ENCODE peak calls at places on chromosomes 4 and X, in eight cellular contexts. One of them, this sample, is unnamed.

GRCh38 chrX:132615396-132616131 is 126.7 kb upstream of the MBNL3 start:
- DNase-seq in T-helper 17 cell: no peak
- DNase-seq in GM20000: peak
- DNase-seq in Caco-2: peak
- DNase-seq in activated CD4-positive, alpha-beta T cell treated with anti-CD3 and anti-CD28 coated beads for 1 hour: no peak
- DNase-seq in T-helper 2 cell: peak
- DNase-seq in stimulated activated CD4-positive, alpha-beta T cell treated with anti-CD3 and anti-CD28 coated beads, Interleukin-15, amount 100 ng/mL, for 1 hour: no peak
- DNase-seq in activated CD8-positive, alpha-beta memory T cell treated with anti-CD3 and anti-CD28 coated beads for 4 hours: no peak
- DNase-seq in this sample: no peak

GRCh38 chr4:2352171-2352570 is 66.3 kb downstream of the ZFYVE28 start:
- DNase-seq in stimulated activated CD4-positive, alpha-beta T cell treated with anti-CD3 and anti-CD28 coated beads, Interleukin-15, amount 100 ng/mL, for 1 hour: no peak
- DNase-seq in T-helper 17 cell: no peak
- DNase-seq in T-helper 2 cell: no peak
- DNase-seq in activated CD4-positive, alpha-beta T cell treated with anti-CD3 and anti-CD28 coated beads for 1 hour: peak
- DNase-seq in GM20000: no peak
- DNase-seq in Caco-2: no peak
- DNase-seq in activated CD8-positive, alpha-beta memory T cell treated with anti-CD3 and anti-CD28 coated beads for 4 hours: no peak
- DNase-seq in this sample: no peak

GRCh38 chrX:115949900-115950822 is 220.4 kb upstream of the AGTR2 start:
- DNase-seq in T-helper 2 cell: no peak
- DNase-seq in Caco-2: peak
- DNase-seq in GM20000: no peak
- DNase-seq in T-helper 17 cell: no peak
- DNase-seq in activated CD8-positive, alpha-beta memory T cell treated with anti-CD3 and anti-CD28 coated beads for 4 hours: no peak
- DNase-seq in activated CD4-positive, alpha-beta T cell treated with anti-CD3 and anti-CD28 coated beads for 1 hour: no peak
- DNase-seq in stimulated activated CD4-positive, alpha-beta T cell treated with anti-CD3 and anti-CD28 coated beads, Interleukin-15, amount 100 ng/mL, for 1 hour: no peak
- DNase-seq in this sample: no peak

GRCh38 chr4:1445716-1446445 is 39.6 kb upstream of the NKX1-1 start:
- DNase-seq in activated CD4-positive, alpha-beta T cell treated with anti-CD3 and anti-CD28 coated beads for 1 hour: no peak
- DNase-seq in T-helper 2 cell: no peak
- DNase-seq in Caco-2: no peak
- DNase-seq in stimulated activated CD4-positive, alpha-beta T cell treated with anti-CD3 and anti-CD28 coated beads, Interleukin-15, amount 100 ng/mL, for 1 hour: no peak
- DNase-seq in GM20000: no peak
- DNase-seq in T-helper 17 cell: no peak
- DNase-seq in activated CD8-positive, alpha-beta memory T cell treated with anti-CD3 and anti-CD28 coated beads for 4 hours: no peak
- DNase-seq in this sample: no peak

GRCh38 chrX:49242545-49243066 is 7.3 kb downstream of the CCDC22 start:
- DNase-seq in activated CD8-positive, alpha-beta memory T cell treated with anti-CD3 and anti-CD28 coated beads for 4 hours: no peak
- DNase-seq in stimulated activated CD4-positive, alpha-beta T cell treated with anti-CD3 and anti-CD28 coated beads, Interleukin-15, amount 100 ng/mL, for 1 hour: no peak
- DNase-seq in activated CD4-positive, alpha-beta T cell treated with anti-CD3 and anti-CD28 coated beads for 1 hour: no peak
- DNase-seq in T-helper 17 cell: no peak
- DNase-seq in GM20000: no peak
- DNase-seq in T-helper 2 cell: no peak
- DNase-seq in Caco-2: no peak
- DNase-seq in this sample: no peak

GRCh38 chrX:119223784-119224183 is 12.3 kb upstream of the PGRMC1 start:
- DNase-seq in activated CD8-positive, alpha-beta memory T cell treated with anti-CD3 and anti-CD28 coated beads for 4 hours: no peak
- DNase-seq in Caco-2: no peak
- DNase-seq in T-helper 2 cell: no peak
- DNase-seq in stimulated activated CD4-positive, alpha-beta T cell treated with anti-CD3 and anti-CD28 coated beads, Interleukin-15, amount 100 ng/mL, for 1 hour: no peak
- DNase-seq in GM20000: no peak
- DNase-seq in activated CD4-positive, alpha-beta T cell treated with anti-CD3 and anti-CD28 coated beads for 1 hour: no peak
- DNase-seq in T-helper 17 cell: no peak
- DNase-seq in this sample: no peak

GRCh38 chrX:72045141-72045540 is 86.6 kb downstream of the RTL5 start:
- DNase-seq in T-helper 2 cell: no peak
- DNase-seq in activated CD4-positive, alpha-beta T cell treated with anti-CD3 and anti-CD28 coated beads for 1 hour: no peak
- DNase-seq in T-helper 17 cell: no peak
- DNase-seq in Caco-2: no peak
- DNase-seq in stimulated activated CD4-positive, alpha-beta T cell treated with anti-CD3 and anti-CD28 coated beads, Interleukin-15, amount 100 ng/mL, for 1 hour: no peak
- DNase-seq in GM20000: no peak
- DNase-seq in activated CD8-positive, alpha-beta memory T cell treated with anti-CD3 and anti-CD28 coated beads for 4 hours: no peak
- DNase-seq in this sample: no peak

GRCh38 chr4:20074450-20074849 is 177.3 kb upstream of the SLIT2 start:
- DNase-seq in activated CD4-positive, alpha-beta T cell treated with anti-CD3 and anti-CD28 coated beads for 1 hour: no peak
- DNase-seq in T-helper 17 cell: no peak
- DNase-seq in stimulated activated CD4-positive, alpha-beta T cell treated with anti-CD3 and anti-CD28 coated beads, Interleukin-15, amount 100 ng/mL, for 1 hour: no peak
- DNase-seq in GM20000: no peak
- DNase-seq in Caco-2: peak
- DNase-seq in activated CD8-positive, alpha-beta memory T cell treated with anti-CD3 and anti-CD28 coated beads for 4 hours: no peak
- DNase-seq in T-helper 2 cell: no peak
- DNase-seq in this sample: no peak

GRCh38 chr4:152853293-152853692 is 73.5 kb downstream of the ARFIP1 start:
- DNase-seq in stimulated activated CD4-positive, alpha-beta T cell treated with anti-CD3 and anti-CD28 coated beads, Interleukin-15, amount 100 ng/mL, for 1 hour: no peak
- DNase-seq in activated CD8-positive, alpha-beta memory T cell treated with anti-CD3 and anti-CD28 coated beads for 4 hours: no peak
- DNase-seq in Caco-2: no peak
- DNase-seq in T-helper 2 cell: no peak
- DNase-seq in activated CD4-positive, alpha-beta T cell treated with anti-CD3 and anti-CD28 coated beads for 1 hour: no peak
- DNase-seq in GM20000: no peak
- DNase-seq in T-helper 17 cell: no peak
- DNase-seq in this sample: no peak

GRCh38 chr4:163164591-163164990 is 2.1 kb downstream of the NAF1 start:
- DNase-seq in T-helper 2 cell: no peak
- DNase-seq in T-helper 17 cell: no peak
- DNase-seq in GM20000: no peak
- DNase-seq in Caco-2: no peak
- DNase-seq in stimulated activated CD4-positive, alpha-beta T cell treated with anti-CD3 and anti-CD28 coated beads, Interleukin-15, amount 100 ng/mL, for 1 hour: no peak
- DNase-seq in activated CD8-positive, alpha-beta memory T cell treated with anti-CD3 and anti-CD28 coated beads for 4 hours: no peak
- DNase-seq in activated CD4-positive, alpha-beta T cell treated with anti-CD3 and anti-CD28 coated beads for 1 hour: no peak
- DNase-seq in this sample: peak

GRCh38 chrX:1093112-1093511 is 119.3 kb downstream of the CRLF2 start:
- DNase-seq in stimulated activated CD4-positive, alpha-beta T cell treated with anti-CD3 and anti-CD28 coated beads, Interleukin-15, amount 100 ng/mL, for 1 hour: peak
- DNase-seq in T-helper 17 cell: no peak
- DNase-seq in activated CD8-positive, alpha-beta memory T cell treated with anti-CD3 and anti-CD28 coated beads for 4 hours: no peak
- DNase-seq in T-helper 2 cell: no peak
- DNase-seq in activated CD4-positive, alpha-beta T cell treated with anti-CD3 and anti-CD28 coated beads for 1 hour: peak
- DNase-seq in GM20000: no peak
- DNase-seq in Caco-2: no peak
- DNase-seq in this sample: no peak